ENCODE peak calls at places on chromosome 21, in four cellular contexts. V is esophagus squamous epithelium, Z is B cell, C is cardiac muscle cell. P is an unnamed sample.

GRCh38 chr21:44516828-44517174 is 23.2 kb downstream of the KRTAP10-1 start:
- DNase-seq in C (no peak), V (no peak), Z (no peak), P (no peak)

GRCh38 chr21:38440746-38441145 is 57.5 kb downstream of the ERG start:
- DNase-seq in V (no peak), Z (no peak), C (no peak), P (no peak)

GRCh38 chr21:32414579-32415358 is 2.3 kb downstream of the EVA1C start:
- DNase-seq in V (no peak), Z (no peak), C (no peak), P (no peak)

GRCh38 chr21:29299046-29299905 is 554 bp downstream of the BACH1 start:
- DNase-seq in C (peak; percentile 76), Z (peak; percentile 63), V (no peak), P (no peak)

GRCh38 chr21:32389337-32390015 is 3.3 kb downstream of the URB1 start:
- DNase-seq in Z (no peak), V (no peak), C (no peak), P (no peak)

GRCh38 chr21:14742119-14742518 is 196.0 kb upstream of the SAMSN1 start:
- DNase-seq in V (no peak), C (no peak), Z (no peak), P (no peak)

GRCh38 chr21:29237110-29238051 is 61.3 kb upstream of the BACH1 start:
- DNase-seq in Z (no peak), C (no peak), V (no peak), P (no peak)

GRCh38 chr21:27590271-27590670 is 623.4 kb upstream of the ADAMTS5 start:
- DNase-seq in V (no peak), Z (no peak), C (no peak), P (no peak)

GRCh38 chr21:46056450-46056903 is 41.4 kb upstream of the COL6A2 start:
- DNase-seq in Z (no peak), C (peak; percentile 41), V (no peak), P (no peak)

GRCh38 chr21:31720739-31721138 is 11.2 kb downstream of the SCAF4 start:
- DNase-seq in V (no peak), C (no peak), Z (no peak), P (no peak)

GRCh38 chr21:36188081-36188681 is 31.6 kb downstream of the DOP1B start:
- DNase-seq in Z (no peak), V (no peak), C (no peak), P (no peak)

GRCh38 chr21:44502559-44502958 is 37.4 kb downstream of the KRTAP10-1 start:
- DNase-seq in Z (no peak), V (no peak), C (no peak), P (no peak)

GRCh38 chr21:29789393-29789792 is 150.4 kb downstream of the GRIK1 start:
- DNase-seq in Z (no peak), V (no peak), C (no peak), P (no peak)

GRCh38 chr21:45998871-45999580 is 17.5 kb downstream of the COL6A1 start:
- DNase-seq in Z (no peak), V (no peak), C (no peak), P (no peak)

GRCh38 chr21:29558331-29558730 is 259.6 kb downstream of the BACH1 start:
- DNase-seq in V (no peak), C (no peak), Z (no peak), P (no peak)

GRCh38 chr21:36200089-36200561 is 43.5 kb downstream of the DOP1B start:
- DNase-seq in C (no peak), V (no peak), Z (no peak), P (no peak)

GRCh38 chr21:46545363-46545762 is 59.5 kb downstream of the S100B start:
- DNase-seq in C (no peak), V (no peak), Z (no peak), P (no peak)

GRCh38 chr21:15682182-15682895 is 47.4 kb upstream of the USP25 start:
- DNase-seq in Z (no peak), V (no peak), C (no peak), P (no peak)

GRCh38 chr21:36207577-36208320 is 51.1 kb downstream of the DOP1B start:
- DNase-seq in Z (no peak), C (peak; percentile 48), V (no peak), P (no peak)

GRCh38 chr21:28337319-28337718 is 655.4 kb downstream of the LTN1 start:
- DNase-seq in C (peak; percentile 60), Z (no peak), V (no peak), P (no peak)

GRCh38 chr21:44529011-44529421 is 11.0 kb downstream of the KRTAP10-1 start:
- DNase-seq in Z (no peak), C (no peak), V (no peak), P (no peak)

GRCh38 chr21:31911138-31911907 is 38.5 kb downstream of the HUNK start:
- DNase-seq in V (no peak), C (no peak), Z (no peak), P (no peak)

GRCh38 chr21:42784896-42785451 is 94.4 kb downstream of the WDR4 start:
- DNase-seq in C (no peak), Z (no peak), V (no peak), P (peak; percentile 34)

GRCh38 chr21:45990741-45991605 is 9.4 kb downstream of the COL6A1 start:
- DNase-seq in V (no peak), Z (peak; percentile 31), C (no peak), P (no peak)

GRCh38 chr21:27024971-27025370 is 58.1 kb upstream of the ADAMTS5 start:
- DNase-seq in V (no peak), Z (no peak), C (no peak), P (no peak)

GRCh38 chr21:30408782-30409494 is 13.1 kb downstream of the KRTAP13-1 start:
- DNase-seq in C (peak; percentile 83), V (no peak), Z (no peak), P (no peak)

GRCh38 chr21:46118305-46118870 is 20.5 kb downstream of the COL6A2 start:
- DNase-seq in C (no peak), Z (peak; percentile 9), V (no peak), P (no peak)

GRCh38 chr21:44729336-44730027 is 18.1 kb upstream of the TSPEAR start:
- DNase-seq in Z (no peak), V (no peak), C (no peak), P (no peak)

GRCh38 chr21:44755227-44755626 is 43.9 kb upstream of the TSPEAR start:
- DNase-seq in C (no peak), Z (no peak), V (no peak), P (no peak)

GRCh38 chr21:43726686-43727570 is 8.0 kb downstream of the PDXK start:
- DNase-seq in C (no peak), V (no peak), Z (no peak), P (no peak)

GRCh38 chr21:36419241-36419640 is 34.0 kb downstream of the CHAF1B start:
- DNase-seq in V (no peak), C (no peak), Z (no peak), P (no peak)

GRCh38 chr21:43331962-43332458 is 94.9 kb downstream of the SIK1 start:
- DNase-seq in C (no peak), Z (no peak), V (no peak), P (no peak)

GRCh38 chr21:27365394-27365793 is 398.5 kb upstream of the ADAMTS5 start:
- DNase-seq in Z (no peak), V (no peak), C (no peak), P (no peak)

GRCh38 chr21:26005464-26005863 is 165.1 kb downstream of the APP start:
- DNase-seq in Z (no peak), V (no peak), C (no peak), P (no peak)

GRCh38 chr21:26007911-26008579 is 162.5 kb downstream of the APP start:
- DNase-seq in C (no peak), V (no peak), Z (no peak), P (no peak)

GRCh38 chr21:26013964-26014363 is 156.6 kb downstream of the APP start:
- DNase-seq in V (no peak), C (no peak), Z (no peak), P (no peak)

GRCh38 chr21:26011292-26011940 is 159.2 kb downstream of the APP start:
- DNase-seq in C (no peak), Z (no peak), V (no peak), P (no peak)
- TF ChIP-seq CTCF in C (no peak), Z (no peak), V (no peak), P (no peak)

GRCh38 chr21:41741253-41742072 is 25.4 kb downstream of the RIPK4 start:
- DNase-seq in Z (no peak), V (no peak), C (no peak), P (no peak)
- TF ChIP-seq CTCF in Z (no peak), V (no peak), C (no peak), P (no peak)

DNA sequence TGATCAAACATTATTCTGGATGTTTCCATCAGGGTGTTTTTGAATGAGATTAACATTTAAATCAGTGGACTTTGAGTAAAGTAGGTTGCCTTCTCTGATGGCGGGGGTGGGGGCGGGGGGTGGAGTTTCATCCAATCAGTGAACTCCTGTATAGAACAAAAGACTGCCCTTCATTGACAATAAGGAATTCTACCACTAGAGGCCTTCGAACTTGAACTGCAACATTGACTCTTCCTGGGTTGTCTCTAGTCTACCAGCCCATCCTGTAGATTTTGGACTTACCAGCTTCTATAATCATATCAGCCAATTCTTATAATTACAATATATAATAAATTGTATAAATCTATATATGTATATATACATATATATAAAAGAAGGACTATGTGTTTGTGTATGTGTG is 520.4 kb upstream of the CXADR start:
- DNase-seq in C (no peak), Z (no peak), V (no peak), P (no peak)
- TF ChIP-seq CTCF in C (no peak), Z (no peak), V (no peak), P (no peak)

GRCh38 chr21:39675595-39675994 is 62.9 kb downstream of the B3GALT5 start:
- DNase-seq in V (no peak), Z (no peak), C (no peak), P (no peak)
- TF ChIP-seq CTCF in V (no peak), Z (no peak), C (no peak), P (no peak)

DNA sequence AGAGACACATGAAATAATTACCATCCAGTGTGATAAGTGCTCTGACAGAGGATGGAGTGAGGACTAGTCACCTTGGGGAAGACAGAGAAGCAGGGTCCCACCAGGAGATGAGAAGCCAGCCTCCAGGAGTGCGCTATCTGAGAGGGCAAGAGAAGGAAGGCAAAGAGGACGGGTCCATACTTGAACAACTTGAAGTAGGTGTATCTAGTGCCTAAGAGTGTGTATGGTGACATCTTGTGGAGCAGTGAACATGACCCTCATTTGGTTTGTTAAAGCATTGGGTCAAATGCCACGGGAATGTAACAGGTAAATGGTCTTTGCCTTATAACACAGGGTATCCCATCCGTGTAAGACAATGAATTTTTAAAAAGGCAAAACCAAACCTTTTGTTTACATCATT is 39.8 kb downstream of the MRPL39 start:
- DNase-seq in Z (no peak), C (no peak), V (no peak), P (no peak)
- TF ChIP-seq CTCF in Z (no peak), C (no peak), V (no peak), P (peak; percentile 29)

GRCh38 chr21:18522181-18522771 is 118.7 kb upstream of the TMPRSS15 start:
- DNase-seq in C (peak; percentile 5), Z (no peak), V (no peak), P (no peak)
- TF ChIP-seq CTCF in C (no peak), Z (peak; percentile 8), V (no peak), P (no peak)